ENCODE peak calls at places on chromosome 9, in seven cellular contexts. One of them, this sample, is unnamed.

GRCh38 chr9:35293381-35293780 is 131.6 kb downstream of the UNC13B start:
- DNase-seq in fibroblast of mammary gland: no peak
- DNase-seq in AG08396: no peak
- DNase-seq in EL: no peak
- DNase-seq in T1000: no peak
- DNase-seq in Caki2: no peak
- DNase-seq in NCI-H748 treated with DMSO at 0.1 percent for 48 hours: no peak
- DNase-seq in this sample: no peak

GRCh38 chr9:71725590-71726338 is 42.5 kb downstream of the CEMIP2 start:
- DNase-seq in fibroblast of mammary gland: peak
- DNase-seq in AG08396: peak
- DNase-seq in EL: peak
- DNase-seq in T1000: peak
- DNase-seq in Caki2: peak
- DNase-seq in NCI-H748 treated with DMSO at 0.1 percent for 48 hours: peak
- DNase-seq in this sample: peak

GRCh38 chr9:78559449-78559885 is 262.5 kb downstream of the PSAT1 start:
- DNase-seq in fibroblast of mammary gland: peak
- DNase-seq in AG08396: no peak
- DNase-seq in EL: peak
- DNase-seq in T1000: peak
- DNase-seq in Caki2: no peak
- DNase-seq in NCI-H748 treated with DMSO at 0.1 percent for 48 hours: no peak
- DNase-seq in this sample: peak

GRCh38 chr9:92378825-92379535 is 25.4 kb downstream of the OGN start:
- DNase-seq in fibroblast of mammary gland: peak
- DNase-seq in AG08396: no peak
- DNase-seq in EL: peak
- DNase-seq in T1000: no peak
- DNase-seq in Caki2: no peak
- DNase-seq in NCI-H748 treated with DMSO at 0.1 percent for 48 hours: no peak
- DNase-seq in this sample: peak

GRCh38 chr9:136526625-136527066 is 19.2 kb downstream of the NOTCH1 start:
- DNase-seq in fibroblast of mammary gland: no peak
- DNase-seq in AG08396: no peak
- DNase-seq in EL: no peak
- DNase-seq in T1000: no peak
- DNase-seq in Caki2: no peak
- DNase-seq in NCI-H748 treated with DMSO at 0.1 percent for 48 hours: peak
- DNase-seq in this sample: no peak

GRCh38 chr9:121393318-121393717 is 23.3 kb upstream of the STOM start:
- DNase-seq in fibroblast of mammary gland: peak
- DNase-seq in AG08396: no peak
- DNase-seq in EL: peak
- DNase-seq in T1000: no peak
- DNase-seq in Caki2: no peak
- DNase-seq in NCI-H748 treated with DMSO at 0.1 percent for 48 hours: no peak
- DNase-seq in this sample: peak

GRCh38 chr9:13284011-13284410 is 4.5 kb upstream of the MPDZ start:
- DNase-seq in fibroblast of mammary gland: no peak
- DNase-seq in AG08396: no peak
- DNase-seq in EL: no peak
- DNase-seq in T1000: no peak
- DNase-seq in Caki2: no peak
- DNase-seq in NCI-H748 treated with DMSO at 0.1 percent for 48 hours: no peak
- DNase-seq in this sample: no peak

GRCh38 chr9:90017704-90018103 is 412.9 kb downstream of the GADD45G start:
- DNase-seq in fibroblast of mammary gland: no peak
- DNase-seq in AG08396: no peak
- DNase-seq in EL: no peak
- DNase-seq in T1000: no peak
- DNase-seq in Caki2: no peak
- DNase-seq in NCI-H748 treated with DMSO at 0.1 percent for 48 hours: no peak
- DNase-seq in this sample: no peak

GRCh38 chr9:89442501-89442978 is 55.4 kb downstream of the SEMA4D start:
- DNase-seq in fibroblast of mammary gland: no peak
- DNase-seq in AG08396: no peak
- DNase-seq in EL: no peak
- DNase-seq in T1000: no peak
- DNase-seq in Caki2: no peak
- DNase-seq in NCI-H748 treated with DMSO at 0.1 percent for 48 hours: no peak
- DNase-seq in this sample: no peak

GRCh38 chr9:33180526-33181184 is 13.5 kb upstream of the B4GALT1 start:
- DNase-seq in fibroblast of mammary gland: peak
- DNase-seq in AG08396: peak
- DNase-seq in EL: peak
- DNase-seq in T1000: no peak
- DNase-seq in Caki2: peak
- DNase-seq in NCI-H748 treated with DMSO at 0.1 percent for 48 hours: no peak
- DNase-seq in this sample: peak

GRCh38 chr9:131395027-131395744 is 1.3 kb downstream of the PRRC2B start:
- DNase-seq in fibroblast of mammary gland: no peak
- DNase-seq in AG08396: peak
- DNase-seq in EL: no peak
- DNase-seq in T1000: no peak
- DNase-seq in Caki2: peak
- DNase-seq in NCI-H748 treated with DMSO at 0.1 percent for 48 hours: no peak
- DNase-seq in this sample: no peak

GRCh38 chr9:2570615-2571479 is 50.7 kb upstream of the VLDLR start:
- DNase-seq in fibroblast of mammary gland: peak
- DNase-seq in AG08396: peak
- DNase-seq in EL: peak
- DNase-seq in T1000: peak
- DNase-seq in Caki2: peak
- DNase-seq in NCI-H748 treated with DMSO at 0.1 percent for 48 hours: peak
- DNase-seq in this sample: peak

GRCh38 chr9:133114886-133115603 is 6.0 kb downstream of the RALGDS start:
- DNase-seq in fibroblast of mammary gland: no peak
- DNase-seq in AG08396: no peak
- DNase-seq in EL: no peak
- DNase-seq in T1000: no peak
- DNase-seq in Caki2: no peak
- DNase-seq in NCI-H748 treated with DMSO at 0.1 percent for 48 hours: no peak
- DNase-seq in this sample: no peak

GRCh38 chr9:36749461-36749860 is 176.8 kb downstream of the MELK start:
- DNase-seq in fibroblast of mammary gland: no peak
- DNase-seq in AG08396: no peak
- DNase-seq in EL: no peak
- DNase-seq in T1000: no peak
- DNase-seq in Caki2: no peak
- DNase-seq in NCI-H748 treated with DMSO at 0.1 percent for 48 hours: no peak
- DNase-seq in this sample: no peak

GRCh38 chr9:130663258-130664171 is 879 bp upstream of the PRDM12 start:
- DNase-seq in fibroblast of mammary gland: no peak
- DNase-seq in AG08396: peak
- DNase-seq in EL: no peak
- DNase-seq in T1000: no peak
- DNase-seq in Caki2: no peak
- DNase-seq in NCI-H748 treated with DMSO at 0.1 percent for 48 hours: no peak
- DNase-seq in this sample: no peak

GRCh38 chr9:134314039-134314949 is 12.0 kb upstream of the RXRA start:
- DNase-seq in fibroblast of mammary gland: no peak
- DNase-seq in AG08396: no peak
- DNase-seq in EL: no peak
- DNase-seq in T1000: no peak
- DNase-seq in Caki2: no peak
- DNase-seq in NCI-H748 treated with DMSO at 0.1 percent for 48 hours: no peak
- DNase-seq in this sample: no peak

GRCh38 chr9:115057559-115057958 is 60.4 kb downstream of the TNC start:
- DNase-seq in fibroblast of mammary gland: no peak
- DNase-seq in AG08396: no peak
- DNase-seq in EL: peak
- DNase-seq in T1000: no peak
- DNase-seq in Caki2: no peak
- DNase-seq in NCI-H748 treated with DMSO at 0.1 percent for 48 hours: no peak
- DNase-seq in this sample: no peak

GRCh38 chr9:92965759-92966517 is 18.6 kb downstream of the FGD3 start:
- DNase-seq in fibroblast of mammary gland: no peak
- DNase-seq in AG08396: no peak
- DNase-seq in EL: no peak
- DNase-seq in T1000: no peak
- DNase-seq in Caki2: no peak
- DNase-seq in NCI-H748 treated with DMSO at 0.1 percent for 48 hours: no peak
- DNase-seq in this sample: no peak

GRCh38 chr9:70802206-70802605 is 319.2 kb downstream of the TRPM3 start:
- DNase-seq in fibroblast of mammary gland: peak
- DNase-seq in AG08396: no peak
- DNase-seq in EL: peak
- DNase-seq in T1000: no peak
- DNase-seq in Caki2: no peak
- DNase-seq in NCI-H748 treated with DMSO at 0.1 percent for 48 hours: no peak
- DNase-seq in this sample: peak

GRCh38 chr9:76681556-76681955 is 82.7 kb upstream of the PCA3 start:
- DNase-seq in fibroblast of mammary gland: no peak
- DNase-seq in AG08396: no peak
- DNase-seq in EL: no peak
- DNase-seq in T1000: no peak
- DNase-seq in Caki2: no peak
- DNase-seq in NCI-H748 treated with DMSO at 0.1 percent for 48 hours: no peak
- DNase-seq in this sample: no peak

GRCh38 chr9:81083062-81083461 is 606.3 kb downstream of the TLE1 start:
- DNase-seq in fibroblast of mammary gland: peak
- DNase-seq in AG08396: peak
- DNase-seq in EL: peak
- DNase-seq in T1000: no peak
- DNase-seq in Caki2: no peak
- DNase-seq in NCI-H748 treated with DMSO at 0.1 percent for 48 hours: no peak
- DNase-seq in this sample: no peak

GRCh38 chr9:122347348-122348287 is 23.2 kb upstream of the PTGS1 start:
- DNase-seq in fibroblast of mammary gland: peak
- DNase-seq in AG08396: no peak
- DNase-seq in EL: peak
- DNase-seq in T1000: no peak
- DNase-seq in Caki2: no peak
- DNase-seq in NCI-H748 treated with DMSO at 0.1 percent for 48 hours: no peak
- DNase-seq in this sample: peak

GRCh38 chr9:124559871-124560270 is 52.7 kb upstream of the NR5A1 start:
- DNase-seq in fibroblast of mammary gland: peak
- DNase-seq in AG08396: peak
- DNase-seq in EL: peak
- DNase-seq in T1000: no peak
- DNase-seq in Caki2: no peak
- DNase-seq in NCI-H748 treated with DMSO at 0.1 percent for 48 hours: no peak
- DNase-seq in this sample: peak

GRCh38 chr9:88706193-88707112 is 171.5 kb downstream of the NXNL2 start:
- DNase-seq in fibroblast of mammary gland: no peak
- DNase-seq in AG08396: no peak
- DNase-seq in EL: no peak
- DNase-seq in T1000: no peak
- DNase-seq in Caki2: peak
- DNase-seq in NCI-H748 treated with DMSO at 0.1 percent for 48 hours: peak
- DNase-seq in this sample: no peak

GRCh38 chr9:98075332-98075805 is 18.8 kb downstream of the NANS start:
- DNase-seq in fibroblast of mammary gland: peak
- DNase-seq in AG08396: peak
- DNase-seq in EL: peak
- DNase-seq in T1000: peak
- DNase-seq in Caki2: peak
- DNase-seq in NCI-H748 treated with DMSO at 0.1 percent for 48 hours: no peak
- DNase-seq in this sample: peak

GRCh38 chr9:116594552-116594951 is 92.6 kb upstream of the TRIM32 start:
- DNase-seq in fibroblast of mammary gland: peak
- DNase-seq in AG08396: peak
- DNase-seq in EL: peak
- DNase-seq in T1000: peak
- DNase-seq in Caki2: peak
- DNase-seq in NCI-H748 treated with DMSO at 0.1 percent for 48 hours: no peak
- DNase-seq in this sample: peak

GRCh38 chr9:109426621-109427402 is 71.3 kb downstream of the PTPN3 start:
- DNase-seq in fibroblast of mammary gland: no peak
- DNase-seq in AG08396: no peak
- DNase-seq in EL: no peak
- DNase-seq in T1000: no peak
- DNase-seq in Caki2: no peak
- DNase-seq in NCI-H748 treated with DMSO at 0.1 percent for 48 hours: no peak
- DNase-seq in this sample: no peak

GRCh38 chr9:96293481-96293880 is 8.5 kb downstream of the HSD17B3 start:
- DNase-seq in fibroblast of mammary gland: peak
- DNase-seq in AG08396: no peak
- DNase-seq in EL: peak
- DNase-seq in T1000: no peak
- DNase-seq in Caki2: no peak
- DNase-seq in NCI-H748 treated with DMSO at 0.1 percent for 48 hours: no peak
- DNase-seq in this sample: no peak

GRCh38 chr9:75090579-75090978 is 2.3 kb downstream of the OSTF1 start:
- DNase-seq in fibroblast of mammary gland: no peak
- DNase-seq in AG08396: no peak
- DNase-seq in EL: no peak
- DNase-seq in T1000: no peak
- DNase-seq in Caki2: no peak
- DNase-seq in NCI-H748 treated with DMSO at 0.1 percent for 48 hours: no peak
- DNase-seq in this sample: no peak

GRCh38 chr9:90734631-90735030 is 67.0 kb upstream of the SYK start:
- DNase-seq in fibroblast of mammary gland: no peak
- DNase-seq in AG08396: no peak
- DNase-seq in EL: no peak
- DNase-seq in T1000: no peak
- DNase-seq in Caki2: no peak
- DNase-seq in NCI-H748 treated with DMSO at 0.1 percent for 48 hours: no peak
- DNase-seq in this sample: no peak

GRCh38 chr9:35651964-35652828 is 1.5 kb upstream of the SIT1 start:
- DNase-seq in fibroblast of mammary gland: peak
- DNase-seq in AG08396: no peak
- DNase-seq in EL: peak
- DNase-seq in T1000: no peak
- DNase-seq in Caki2: no peak
- DNase-seq in NCI-H748 treated with DMSO at 0.1 percent for 48 hours: no peak
- DNase-seq in this sample: no peak

GRCh38 chr9:106771618-106772017 is 91.3 kb upstream of the ZNF462 start:
- DNase-seq in fibroblast of mammary gland: no peak
- DNase-seq in AG08396: no peak
- DNase-seq in EL: no peak
- DNase-seq in T1000: no peak
- DNase-seq in Caki2: no peak
- DNase-seq in NCI-H748 treated with DMSO at 0.1 percent for 48 hours: no peak
- DNase-seq in this sample: no peak

GRCh38 chr9:109414125-109414785 is 83.9 kb downstream of the PTPN3 start:
- DNase-seq in fibroblast of mammary gland: no peak
- DNase-seq in AG08396: no peak
- DNase-seq in EL: no peak
- DNase-seq in T1000: no peak
- DNase-seq in Caki2: no peak
- DNase-seq in NCI-H748 treated with DMSO at 0.1 percent for 48 hours: no peak
- DNase-seq in this sample: no peak

GRCh38 chr9:8855046-8855445 is 1055.5 kb upstream of the DMAC1 start:
- DNase-seq in fibroblast of mammary gland: peak
- DNase-seq in AG08396: no peak
- DNase-seq in EL: no peak
- DNase-seq in T1000: no peak
- DNase-seq in Caki2: peak
- DNase-seq in NCI-H748 treated with DMSO at 0.1 percent for 48 hours: peak
- DNase-seq in this sample: no peak

GRCh38 chr9:14616188-14616982 is 76.8 kb downstream of the ZDHHC21 start:
- DNase-seq in fibroblast of mammary gland: peak
- DNase-seq in AG08396: peak
- DNase-seq in EL: peak
- DNase-seq in T1000: no peak
- DNase-seq in Caki2: peak
- DNase-seq in NCI-H748 treated with DMSO at 0.1 percent for 48 hours: peak
- DNase-seq in this sample: peak

GRCh38 chr9:69555802-69556201 is 116.4 kb downstream of the APBA1 start:
- DNase-seq in fibroblast of mammary gland: no peak
- DNase-seq in AG08396: no peak
- DNase-seq in EL: no peak
- DNase-seq in T1000: no peak
- DNase-seq in Caki2: no peak
- DNase-seq in NCI-H748 treated with DMSO at 0.1 percent for 48 hours: no peak
- DNase-seq in this sample: no peak

GRCh38 chr9:96006961-96007360 is 131.5 kb downstream of the ERCC6L2 start:
- DNase-seq in fibroblast of mammary gland: peak
- DNase-seq in AG08396: peak
- DNase-seq in EL: peak
- DNase-seq in T1000: no peak
- DNase-seq in Caki2: no peak
- DNase-seq in NCI-H748 treated with DMSO at 0.1 percent for 48 hours: no peak
- DNase-seq in this sample: peak

GRCh38 chr9:111902396-111903147 is 6.0 kb downstream of the UGCG start:
- DNase-seq in fibroblast of mammary gland: peak
- DNase-seq in AG08396: no peak
- DNase-seq in EL: peak
- DNase-seq in T1000: no peak
- DNase-seq in Caki2: peak
- DNase-seq in NCI-H748 treated with DMSO at 0.1 percent for 48 hours: no peak
- DNase-seq in this sample: no peak

This sample was measured in AG08395.